ENCODE peak calls at places on chromosomes 12 and 14, in six cellular contexts. J is hypothalamus; Q is stimulated activated CD4-positive, alpha-beta T cell treated with anti-CD3 and anti-CD28 coated beads, TNF-alpha, amount 100 ng/mL, for 24 hours; V is sciatic nerve; Y is activated T-helper 1 cell treated with anti-CD3 and anti-CD28 coated beads, Interleukin-2, amount 50 U/mL, for 16 hours; T is left ventricle myocardium inferior. I is an unnamed sample.

GRCh38 chr14:29896354-29896768 is 31.3 kb downstream of the PRKD1 start:
- DNase-seq in J (no peak), Q (no peak), V (no peak), Y (no peak), T (no peak), I (no peak)

GRCh38 chr14:104321151-104322130 is 183.1 kb downstream of the KIF26A start:
- DNase-seq in J (no peak), Q (no peak), V (peak; percentile 38), Y (no peak), T (no peak), I (peak; percentile 77)

GRCh38 chr14:39247256-39247655 is 13.5 kb downstream of the MIA2 start:
- DNase-seq in J (no peak), Q (no peak), V (no peak), Y (no peak), T (no peak), I (no peak)

GRCh38 chr12:6370994-6371754 is 4.2 kb downstream of the SCNN1A start:
- DNase-seq in J (no peak), Q (no peak), V (no peak), Y (no peak), T (no peak), I (no peak)

GRCh38 chr14:74346341-74346740 is 1.9 kb upstream of the VRTN start:
- DNase-seq in J (no peak), Q (no peak), V (no peak), Y (no peak), T (no peak), I (no peak)

GRCh38 chr12:78931466-78931990 is 67.0 kb downstream of the SYT1 start:
- DNase-seq in J (no peak), Q (no peak), V (no peak), Y (no peak), T (no peak), I (no peak)

GRCh38 chr12:52181757-52182156 is 10.1 kb downstream of the KRT80 start:
- DNase-seq in J (no peak), Q (no peak), V (no peak), Y (no peak), T (no peak), I (no peak)

GRCh38 chr14:35254736-35255135 is 37.4 kb upstream of the PSMA6 start:
- DNase-seq in J (no peak), Q (no peak), V (no peak), Y (no peak), T (no peak), I (no peak)

GRCh38 chr14:75547552-75548250 is 25.4 kb downstream of the BATF start:
- DNase-seq in J (no peak), Q (no peak), V (no peak), Y (no peak), T (no peak), I (no peak)

GRCh38 chr14:103284574-103285467 is 49.2 kb upstream of the EIF5 start:
- DNase-seq in J (no peak), Q (no peak), V (no peak), Y (no peak), T (no peak), I (no peak)

GRCh38 chr12:120630139-120630895 is 10.1 kb upstream of the CABP1 start:
- DNase-seq in J (no peak), Q (no peak), V (peak; percentile 27), Y (no peak), T (no peak), I (no peak)

GRCh38 chr14:56874375-56874774 is 64.1 kb upstream of the OTX2 start:
- DNase-seq in J (no peak), Q (no peak), V (no peak), Y (no peak), T (no peak), I (no peak)

GRCh38 chr12:116832353-116832752 is 48.9 kb downstream of the HRK start:
- DNase-seq in J (no peak), Q (no peak), V (no peak), Y (no peak), T (no peak), I (no peak)

GRCh38 chr12:90449611-90450010 is 505.4 kb downstream of the CCER1 start:
- DNase-seq in J (no peak), Q (no peak), V (no peak), Y (no peak), T (no peak), I (no peak)

GRCh38 chr12:102816816-102817434 is 100.1 kb downstream of the PAH start:
- DNase-seq in J (no peak), Q (no peak), V (no peak), Y (no peak), T (no peak), I (no peak)

GRCh38 chr12:120658286-120659150 is 18.1 kb downstream of the CABP1 start:
- DNase-seq in J (no peak), Q (no peak), V (no peak), Y (no peak), T (no peak), I (no peak)

GRCh38 chr14:61139006-61139599 is 142.0 kb downstream of the TMEM30B start:
- DNase-seq in J (no peak), Q (no peak), V (no peak), Y (no peak), T (no peak), I (no peak)

GRCh38 chr12:1841606-1842182 is 21.3 kb downstream of the LRTM2 start:
- DNase-seq in J (no peak), Q (no peak), V (peak; percentile 50), Y (no peak), T (no peak), I (no peak)

GRCh38 chr12:32240833-32241232 is 134.2 kb downstream of the BICD1 start:
- DNase-seq in J (no peak), Q (no peak), V (no peak), Y (no peak), T (no peak), I (no peak)

GRCh38 chr14:73943083-73943482 is 6.8 kb downstream of the FAM161B start:
- DNase-seq in J (no peak), Q (no peak), V (no peak), Y (no peak), T (no peak), I (no peak)

GRCh38 chr12:116896525-116896924 is 14.2 kb upstream of the FBXW8 start:
- DNase-seq in J (no peak), Q (no peak), V (no peak), Y (no peak), T (no peak), I (no peak)

GRCh38 chr12:100926669-100927248 is 132.2 kb downstream of the ANO4 start:
- DNase-seq in J (no peak), Q (no peak), V (no peak), Y (no peak), T (no peak), I (no peak)

GRCh38 chr14:36233217-36233616 is 56.7 kb upstream of the PTCSC3 start:
- DNase-seq in J (no peak), Q (no peak), V (no peak), Y (no peak), T (no peak), I (no peak)

GRCh38 chr14:65069874-65070709 is 32.2 kb downstream of the MAX start:
- DNase-seq in J (no peak), Q (no peak), V (no peak), Y (no peak), T (no peak), I (no peak)

GRCh38 chr14:28784262-28785021 is 17.9 kb downstream of the FOXG1 start:
- DNase-seq in J (no peak), Q (no peak), V (no peak), Y (no peak), T (no peak), I (no peak)

GRCh38 chr12:107349008-107349747 is 255.8 kb upstream of the CRY1 start:
- DNase-seq in J (no peak), Q (no peak), V (no peak), Y (no peak), T (no peak), I (no peak)

GRCh38 chr14:100577321-100577985 is 9.8 kb downstream of the BEGAIN start:
- DNase-seq in J (no peak), Q (no peak), V (peak; percentile 55), Y (no peak), T (peak; percentile 10), I (peak; percentile 87)

GRCh38 chr14:74875941-74876913 is at the start of gene PROX2:
- DNase-seq in J (peak; percentile 6), Q (no peak), V (no peak), Y (peak; percentile 7), T (no peak), I (no peak)

GRCh38 chr14:66206554-66206953 is 279.6 kb upstream of the CCDC196 start:
- DNase-seq in J (no peak), Q (no peak), V (no peak), Y (no peak), T (no peak), I (no peak)

GRCh38 chr12:6603095-6603567 is 4.0 kb downstream of the CHD4 start:
- DNase-seq in J (no peak), Q (no peak), V (no peak), Y (peak; percentile 38), T (peak; percentile 64), I (no peak)

GRCh38 chr12:118981285-118982201 is at the start of gene SRRM4:
- DNase-seq in J (peak; percentile 41), Q (no peak), V (no peak), Y (no peak), T (no peak), I (no peak)

GRCh38 chr12:50110127-50110761 is 1.8 kb upstream of the COX14 start:
- DNase-seq in J (no peak), Q (no peak), V (peak; percentile 76), Y (no peak), T (peak; percentile 58), I (no peak)

GRCh38 chr14:94278732-94279131 is 14.3 kb downstream of the SERPINA10 start:
- DNase-seq in J (no peak), Q (no peak), V (no peak), Y (no peak), T (no peak), I (no peak)

GRCh38 chr12:34398706-34399630 is 376.7 kb downstream of the ALG10 start:
- DNase-seq in J (no peak), Q (no peak), V (peak; percentile 19), Y (no peak), T (peak; percentile 9), I (peak; percentile 82)

GRCh38 chr12:108854453-108855283 is 2.7 kb downstream of the SSH1 start:
- DNase-seq in J (no peak), Q (no peak), V (no peak), Y (no peak), T (no peak), I (no peak)

GRCh38 chr14:102545461-102546265 is 36.1 kb upstream of the ANKRD9 start:
- DNase-seq in J (no peak), Q (no peak), V (no peak), Y (no peak), T (no peak), I (no peak)

GRCh38 chr14:100015251-100015655 is 50.0 kb upstream of the EVL start:
- DNase-seq in J (no peak), Q (no peak), V (no peak), Y (no peak), T (no peak), I (no peak)